ENCODE peak calls at places on chromosomes 12 and 14, in six cellular contexts. D, T, N, O, S and M are unnamed samples. For H3K4me1, the result is how much of the 10 kb centered on the place peaks cover.

GRCh38 chr12:59345406-59345805 is 250.4 kb upstream of the SLC16A7 start:
- DNase-seq in T (no peak), S (no peak), O (no peak), N (no peak), D (no peak), M (no peak)

GRCh38 chr12:64625243-64626077 is 15.2 kb downstream of the RASSF3 start:
- DNase-seq in O (peak), N (no peak), D (no peak), S (peak), T (peak), M (peak)

GRCh38 chr12:108839011-108839889 is 18.1 kb downstream of the SSH1 start:
- DNase-seq in O (peak), D (no peak), T (no peak), N (peak), S (no peak), M (no peak)

GRCh38 chr14:25134184-25134583 is 84.2 kb upstream of the STXBP6 start:
- DNase-seq in T (no peak), D (no peak), S (no peak), N (no peak), O (no peak), M (no peak)

GRCh38 chr12:95505039-95505438 is 31.1 kb downstream of the METAP2 start:
- DNase-seq in T (no peak), D (no peak), S (no peak), N (no peak), O (no peak), M (no peak)

GRCh38 chr12:53096089-53096741 is 1.3 kb upstream of the IGFBP6 start:
- DNase-seq in O (peak), D (peak), N (peak), T (no peak), S (no peak), M (peak)

GRCh38 chr14:55303646-55304277 is 32.5 kb downstream of the FBXO34 start:
- DNase-seq in D (no peak), N (no peak), T (no peak), S (no peak), O (no peak), M (no peak)

GRCh38 chr12:120015313-120015712 is 26.3 kb downstream of the BICDL1 start:
- DNase-seq in D (no peak), O (no peak), N (no peak), T (no peak), S (no peak), M (no peak)

GRCh38 chr12:131607658-131608447 is 103.0 kb upstream of the SFSWAP start:
- DNase-seq in S (no peak), D (no peak), O (no peak), N (no peak), T (no peak), M (no peak)

GRCh38 chr12:103716517-103717196 is 124.4 kb downstream of the NT5DC3 start:
- DNase-seq in S (no peak), T (no peak), O (no peak), D (no peak), N (no peak), M (no peak)

GRCh38 chr12:121198949-121199348 is 11.0 kb upstream of the P2RX4 start:
- DNase-seq in S (no peak), O (no peak), T (no peak), D (no peak), N (no peak), M (no peak)

GRCh38 chr12:123384318-123384993 is 524 bp downstream of the KMT5A start:
- DNase-seq in T (peak), O (no peak), S (no peak), D (peak), N (peak), M (peak)

GRCh38 chr14:52338282-52338681 is 24.2 kb downstream of the PTGER2 start:
- DNase-seq in T (no peak), O (no peak), D (no peak), N (no peak), S (no peak), M (no peak)

GRCh38 chr12:64749466-64750202 is 9.6 kb downstream of the GNS start:
- DNase-seq in S (no peak), D (no peak), N (no peak), T (no peak), O (no peak), M (no peak)

GRCh38 chr14:61215222-61216010 is 65.7 kb downstream of the TMEM30B start:
- DNase-seq in D (no peak), O (peak), N (no peak), T (no peak), S (no peak), M (no peak)

GRCh38 chr12:79691299-79692248 is 810 bp upstream of the PAWR start:
- DNase-seq in O (no peak), D (no peak), N (no peak), T (no peak), S (no peak), M (peak)

GRCh38 chr12:12467222-12467621 is 95.4 kb downstream of the DUSP16 start:
- DNase-seq in O (no peak), D (no peak), T (no peak), S (no peak), N (no peak), M (no peak)

GRCh38 chr12:49636979-49637378 is 13.6 kb downstream of the PRPF40B start:
- DNase-seq in T (no peak), N (peak), D (peak), S (no peak), O (peak), M (peak)

GRCh38 chr12:89439946-89440345 is 84.7 kb downstream of the GALNT4 start:
- DNase-seq in T (no peak), N (no peak), S (no peak), O (no peak), D (no peak), M (no peak)

GRCh38 chr12:5773550-5773949 is 171.5 kb downstream of the ANO2 start:
- DNase-seq in N (no peak), O (no peak), S (no peak), D (no peak), T (no peak), M (no peak)

GRCh38 chr14:87896393-87897380 is 96.3 kb downstream of the GALC start:
- DNase-seq in S (no peak), O (no peak), N (no peak), T (no peak), D (peak), M (no peak)

GRCh38 chr14:74954232-74954946 is 1.0 kb downstream of the PGF start:
- DNase-seq in O (no peak), D (peak), N (peak), S (no peak), T (no peak), M (no peak)

GRCh38 chr12:12788131-12788530 is 2.7 kb downstream of the APOLD1 start:
- DNase-seq in O (no peak), D (no peak), S (no peak), N (no peak), T (no peak), M (peak)

GRCh38 chr14:96274122-96274910 is 18.3 kb downstream of the BDKRB1 start:
- DNase-seq in O (no peak), T (no peak), S (no peak), D (no peak), N (no peak), M (no peak)

GRCh38 chr12:94689002-94689645 is 38.8 kb upstream of the TMCC3 start:
- DNase-seq in D (no peak), O (no peak), S (no peak), T (no peak), N (no peak), M (no peak)

GRCh38 chr14:78164226-78164853 is 5.8 kb upstream of the NRXN3 start:
- DNase-seq in D (peak), O (no peak), S (no peak), T (no peak), N (no peak), M (no peak)

GRCh38 chr14:104496095-104496494 is 83.5 kb upstream of the C14orf180 start:
- DNase-seq in D (no peak), S (no peak), O (no peak), T (peak), N (no peak), M (no peak)

GRCh38 chr12:52081263-52081733 is 1.8 kb downstream of the SMIM41 start:
- DNase-seq in S (no peak), N (peak), T (no peak), O (no peak), D (peak), M (no peak)

GRCh38 chr12:62983594-62983993 is 48.6 kb upstream of the PPM1H start:
- DNase-seq in O (no peak), S (no peak), D (peak), N (no peak), T (no peak), M (no peak)

GRCh38 chr14:69059658-69060648 is 80.9 kb upstream of the ACTN1 start:
- DNase-seq in D (no peak), N (no peak), T (no peak), O (peak), S (no peak), M (no peak)

GRCh38 chr14:34052658-34053014 is 101.8 kb upstream of the EGLN3 start:
- DNase-seq in O (peak), T (no peak), N (no peak), S (no peak), D (no peak), M (no peak)

GRCh38 chr12:89355243-89356068 is 3.2 kb upstream of the DUSP6 start:
- DNase-seq in D (peak), O (no peak), T (no peak), N (no peak), S (no peak), M (no peak)

GRCh38 chr12:14774944-14775651 is 28.2 kb downstream of the WBP11 start:
- DNase-seq in T (peak), S (peak), D (peak), O (peak), N (peak), M (peak)

GRCh38 chr12:12158858-12159257 is 88.1 kb downstream of the BCL2L14 start:
- DNase-seq in S (no peak), N (no peak), T (no peak), D (no peak), O (no peak), M (no peak)

GRCh38 chr14:71371711-71372396 is 464.6 kb downstream of the PCNX1 start:
- DNase-seq in N (no peak), D (no peak), S (no peak), O (no peak), T (no peak), M (no peak)

GRCh38 chr12:109020136-109020535 is 732 bp downstream of the SVOP start:
- DNase-seq in S (no peak), T (no peak), O (no peak), D (no peak), N (no peak), M (no peak)

GRCh38 chr12:34345801-34346200 is 323.5 kb downstream of the ALG10 start:
- DNase-seq in D (no peak), N (no peak), T (no peak), O (no peak), S (no peak), M (no peak)
- H3K4me3 ChIP-seq in D (no peak), N (no peak), T (no peak), O (no peak), S (no peak), M (no peak)

DNA sequence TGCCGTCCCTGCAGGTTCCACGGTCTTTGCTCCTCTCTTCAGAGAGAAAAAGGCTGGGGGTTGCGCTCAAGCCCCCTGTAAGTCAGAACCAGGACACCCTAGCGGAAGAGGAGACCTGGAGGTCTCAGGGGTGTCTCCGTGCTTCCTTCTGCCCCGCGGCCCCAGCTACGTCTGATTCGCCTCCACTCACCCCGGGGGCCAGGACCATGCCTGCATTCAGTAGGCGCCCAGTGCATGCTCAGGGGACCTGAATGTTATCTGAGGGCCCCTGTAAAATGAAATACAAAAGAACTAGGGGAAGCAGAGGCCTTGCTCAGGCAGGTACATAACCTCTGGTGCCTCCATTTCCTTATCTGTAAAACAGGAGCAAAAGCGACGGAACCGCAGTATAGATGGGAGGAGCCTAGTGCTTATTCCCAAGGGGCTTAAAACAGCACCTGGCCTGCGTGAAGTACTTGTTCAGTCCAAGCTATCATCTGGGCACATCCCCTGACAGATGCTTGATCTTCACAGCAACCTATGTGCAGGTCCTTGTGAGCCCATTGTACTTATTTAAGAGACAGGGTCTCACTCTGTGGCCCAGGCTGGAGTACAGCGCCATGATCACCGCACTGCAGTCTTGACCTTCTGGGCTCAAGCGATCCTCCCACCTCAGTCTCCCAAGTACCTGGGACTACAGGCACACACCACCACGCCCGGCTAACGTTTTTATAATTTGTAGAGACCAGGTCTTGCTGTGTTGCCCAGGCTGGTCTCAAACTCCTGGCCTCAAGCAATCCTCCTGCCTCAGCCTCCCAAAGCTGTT is 110.3 kb upstream of the NCOR2 start:
- DNase-seq in D (no peak), T (no peak), S (no peak), N (no peak), O (no peak), M (no peak)
- H3K4me1 ChIP-seq in D (under half), T (under half), S (under half), N (under half), O (under half), M (under half)

DNA sequence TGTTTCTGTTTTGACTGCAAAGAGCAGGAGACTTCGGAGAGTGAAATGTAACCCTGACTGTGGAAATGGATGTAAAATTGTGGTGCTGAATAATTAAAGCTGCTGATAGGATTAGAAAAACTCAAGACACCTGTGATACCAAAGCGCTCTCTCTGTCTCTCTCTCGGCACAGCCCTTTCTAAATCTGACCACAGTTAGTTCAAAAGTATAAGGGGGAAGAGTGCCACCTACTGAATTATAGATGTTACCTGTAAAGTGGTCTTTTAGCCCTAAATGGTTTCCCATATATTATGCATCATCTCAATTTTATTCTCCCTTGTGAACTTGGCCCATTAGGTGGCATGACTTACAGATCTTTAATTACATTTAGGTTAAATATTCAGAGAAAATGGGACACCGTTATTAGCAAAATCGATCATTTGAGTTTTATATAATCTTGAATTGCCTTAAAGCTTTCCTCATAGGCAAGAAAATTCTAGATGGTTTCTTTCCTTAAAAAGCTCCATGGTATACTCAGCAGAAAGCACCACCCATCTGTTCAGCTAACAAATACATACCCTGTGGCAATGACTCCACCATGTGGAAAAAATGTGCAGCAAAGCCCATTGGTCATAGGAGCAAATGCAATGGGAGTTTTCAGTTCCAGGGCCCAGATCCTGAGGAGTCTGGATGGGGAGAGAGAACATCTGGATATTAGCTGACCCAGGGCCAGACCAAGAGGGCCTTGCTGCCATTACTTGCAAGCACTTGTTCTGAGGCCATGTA is 18.1 kb downstream of the RFC5 start:
- DNase-seq in D (peak), S (no peak), O (no peak), T (no peak), N (no peak), M (no peak)
- TF ChIP-seq CTCF in D (peak), S (no peak), O (no peak), T (no peak), N (no peak), M (peak)

GRCh38 chr12:116454076-116454475 is 105.1 kb upstream of the MAP1LC3B2 start:
- DNase-seq in N (peak), S (no peak), D (no peak), T (no peak), O (no peak), M (no peak)

GRCh38 chr12:116456683-116457082 is 102.5 kb upstream of the MAP1LC3B2 start:
- DNase-seq in O (no peak), D (no peak), T (no peak), N (peak), S (no peak), M (no peak)

GRCh38 chr12:116454950-116455447 is 104.2 kb upstream of the MAP1LC3B2 start:
- DNase-seq in T (no peak), S (no peak), O (no peak), N (no peak), D (no peak), M (no peak)

GRCh38 chr12:116455540-116456306 is 103.5 kb upstream of the MAP1LC3B2 start:
- DNase-seq in D (peak), T (peak), O (peak), N (peak), S (peak), M (peak)

GRCh38 chr12:116456307-116456641 is 102.9 kb upstream of the MAP1LC3B2 start:
- DNase-seq in S (no peak), O (no peak), T (no peak), N (no peak), D (no peak), M (no peak)
- H3K4me3 ChIP-seq in S (no peak), O (peak), T (no peak), N (no peak), D (no peak), M (peak)

DNA sequence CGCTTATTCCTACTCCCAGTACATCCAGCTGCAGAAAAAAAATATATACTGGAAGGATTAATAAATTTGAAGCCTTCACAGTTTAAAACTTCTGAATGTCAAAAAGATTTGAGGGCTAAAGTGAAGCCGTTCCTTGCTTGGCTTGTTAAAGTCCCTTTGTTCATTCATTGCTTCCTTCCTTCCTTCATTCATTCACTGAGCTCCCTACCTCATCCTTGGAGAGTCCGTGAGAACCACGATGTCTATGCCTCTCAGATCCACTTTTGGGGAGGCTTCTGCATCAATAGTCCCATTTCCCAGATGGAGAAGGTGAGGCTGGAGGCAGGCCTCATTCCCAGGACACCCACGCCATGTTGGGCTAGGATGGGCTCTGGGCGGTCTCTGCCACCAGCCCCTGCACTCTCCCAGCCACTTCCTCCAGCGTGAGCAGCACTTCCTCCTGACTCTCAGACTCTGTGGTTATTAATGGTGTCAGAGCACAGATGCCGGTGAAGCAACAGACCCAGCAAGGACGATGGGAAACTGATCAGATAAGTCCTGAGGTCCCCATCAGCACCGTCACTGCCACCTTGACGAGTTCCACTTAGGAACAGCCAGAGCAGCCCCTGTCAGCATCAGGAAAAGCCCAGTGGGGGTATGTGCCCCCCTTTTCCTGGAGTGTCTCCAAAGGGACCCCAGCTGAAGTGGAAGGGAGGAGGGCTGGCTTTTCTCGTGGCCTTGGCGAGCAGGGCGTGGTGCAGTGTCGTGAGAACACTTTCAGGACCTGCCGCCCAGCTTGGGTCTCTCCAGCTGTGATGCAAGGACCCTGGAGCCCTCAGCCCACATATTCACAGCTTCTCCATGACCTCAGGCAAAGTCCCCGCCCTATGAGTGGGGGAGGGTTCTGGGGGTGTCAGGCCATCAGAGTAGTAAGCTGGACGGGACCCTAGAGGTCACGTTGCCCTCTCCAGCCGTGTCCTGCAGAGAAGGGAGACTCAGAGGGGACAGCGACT is 21.2 kb downstream of the ASB2 start:
- DNase-seq in N (no peak), D (no peak), T (no peak), O (no peak), S (no peak), M (no peak)
- H3K4me1 ChIP-seq in N (under half), D (under half), T (half or more), O (under half), S (under half), M (under half)

GRCh38 chr14:99905121-99905520 is 111.9 kb downstream of the EML1 start:
- DNase-seq in S (no peak), T (no peak), N (no peak), O (no peak), D (no peak), M (no peak)

GRCh38 chr14:99902925-99903324 is 109.7 kb downstream of the EML1 start:
- DNase-seq in N (no peak), S (no peak), D (no peak), T (no peak), O (no peak), M (no peak)

GRCh38 chr14:99904506-99904905 is 111.3 kb downstream of the EML1 start:
- DNase-seq in O (no peak), S (no peak), T (no peak), D (no peak), N (no peak), M (no peak)

GRCh38 chr14:99896371-99896770 is 103.2 kb downstream of the EML1 start:
- DNase-seq in D (no peak), S (no peak), N (no peak), O (no peak), T (no peak), M (no peak)

DNA sequence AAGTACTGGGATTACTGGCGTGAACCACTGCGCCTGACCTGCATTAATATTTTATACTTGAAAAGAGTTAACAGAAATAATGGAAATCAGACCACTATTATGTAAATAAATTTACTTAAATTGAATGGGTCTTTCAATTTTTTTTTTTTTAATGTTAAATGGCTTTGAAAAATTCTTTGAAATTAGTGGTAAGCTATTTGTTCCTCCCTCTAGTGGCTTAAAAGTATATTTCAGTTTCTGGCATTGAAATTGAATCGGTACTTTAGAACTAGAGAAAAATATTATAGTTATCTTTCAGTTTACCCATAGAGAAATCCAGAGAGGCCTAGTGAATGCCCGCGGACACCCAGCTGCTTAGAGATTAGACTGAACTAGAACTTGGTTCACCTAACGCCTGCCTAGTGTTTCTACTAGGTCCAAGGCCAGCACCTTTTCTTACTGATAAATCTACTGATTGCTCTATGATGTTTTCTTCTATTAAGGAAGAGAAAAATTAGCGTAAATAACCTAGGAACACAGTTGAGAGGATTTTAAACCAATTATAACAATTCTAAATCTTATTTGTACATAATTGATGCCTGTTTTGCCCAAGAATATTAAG is 106.5 kb downstream of the EML1 start:
- DNase-seq in T (no peak), N (no peak), D (no peak), S (no peak), O (no peak), M (no peak)
- TF ChIP-seq CTCF in T (peak), N (peak), D (peak), S (peak), O (peak), M (peak)